ENCODE peak calls at places on chromosomes 7 and 10, in seven cellular contexts. C, Z, L, K, A, D and T are unnamed samples.
A peak's percentile ranks its signal among the peaks of the same experiment; 100 is the strongest.

GRCh38 chr10:44974628-44975431 is 3.8 kb downstream of the DEPP1 start:
- DNase-seq in K (peak; percentile 79), D (no peak), Z (peak; percentile 78), C (no peak), A (peak; percentile 81), L (peak; percentile 62), T (peak; percentile 44)

GRCh38 chr10:53122265-53122664 is 349.7 kb upstream of the MBL2 start:
- DNase-seq in A (no peak), Z (no peak), L (no peak), C (no peak), D (no peak), K (no peak), T (no peak)

GRCh38 chr10:77582710-77583115 is 54.9 kb downstream of the KCNMA1 start:
- DNase-seq in K (no peak), L (peak; percentile 60), Z (peak; percentile 34), C (peak; percentile 40), A (peak; percentile 91), D (peak; percentile 79), T (peak; percentile 73)

GRCh38 chr10:82691211-82691610 is 816.2 kb downstream of the NRG3 start:
- DNase-seq in K (no peak), Z (no peak), A (no peak), C (no peak), L (no peak), D (no peak), T (no peak)

GRCh38 chr10:88193018-88193417 is 329.6 kb downstream of the PTEN start:
- DNase-seq in L (no peak), K (no peak), C (no peak), A (no peak), Z (no peak), D (no peak), T (no peak)

GRCh38 chr7:3043544-3044395 is at the start of gene CARD11:
- DNase-seq in A (peak; percentile 19), L (no peak), D (no peak), C (no peak), K (peak; percentile 24), Z (no peak), T (no peak)

GRCh38 chr10:102517553-102517952 is 13.8 kb downstream of the SUFU start:
- DNase-seq in D (peak; percentile 84), L (peak; percentile 70), C (no peak), Z (no peak), A (no peak), K (no peak), T (peak; percentile 35)

GRCh38 chr7:88141025-88141424 is 78.8 kb downstream of the SRI start:
- DNase-seq in K (peak; percentile 25), D (no peak), L (no peak), C (no peak), Z (no peak), A (peak; percentile 68), T (no peak)

GRCh38 chr10:71623098-71623985 is 96.2 kb downstream of the C10orf105 start:
- DNase-seq in C (no peak), D (peak; percentile 24), A (peak; percentile 34), K (peak; percentile 26), Z (no peak), L (peak; percentile 48), T (peak; percentile 27)
- TF ChIP-seq CTCF in C (peak; percentile 40), D (peak; percentile 18), A (peak; percentile 45), K (peak; percentile 11), Z (no peak), L (peak; percentile 51), T (peak; percentile 47)

DNA sequence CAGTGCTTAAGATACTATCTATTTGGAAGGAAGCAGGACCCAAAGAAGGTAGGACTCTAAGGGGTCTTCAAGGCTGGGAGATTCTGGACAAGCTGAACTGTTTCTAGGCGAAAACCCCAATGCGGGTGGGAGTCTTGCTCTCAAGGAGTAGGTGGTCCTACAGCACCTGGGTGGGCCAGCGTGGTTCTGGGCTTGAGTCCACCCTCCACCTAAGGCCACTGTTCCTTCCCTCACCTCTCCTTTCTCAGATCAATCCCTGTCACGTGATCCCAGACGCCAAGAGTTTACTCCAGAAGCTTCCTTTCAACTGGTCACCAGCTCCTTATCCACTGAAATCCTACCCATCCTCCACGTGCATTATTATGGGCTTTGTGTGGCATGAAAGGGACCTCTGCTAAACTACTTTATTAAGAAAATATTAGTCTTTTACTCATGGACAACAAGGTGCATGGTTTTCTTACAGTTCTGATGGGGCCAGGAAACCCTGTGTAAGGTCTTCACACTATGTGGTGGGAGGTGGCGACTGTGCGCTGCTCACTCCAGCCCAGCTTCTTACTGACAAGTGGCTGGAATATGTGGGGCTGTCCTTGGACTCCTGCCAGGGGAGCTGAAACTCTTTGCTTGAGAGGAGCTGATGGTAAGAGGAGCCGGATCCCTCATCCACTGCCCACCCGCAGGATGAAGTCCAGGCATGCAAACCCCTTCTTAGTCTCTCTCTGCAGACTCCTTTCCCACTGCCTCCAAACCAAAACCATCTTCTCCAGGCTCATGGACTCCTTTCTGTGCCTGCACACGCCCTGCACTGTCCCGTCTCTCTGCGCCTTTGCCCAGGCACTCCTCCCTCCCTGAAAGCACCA is 1.6 kb downstream of the ZNF746 start:
- DNase-seq in C (peak; percentile 35), K (peak; percentile 62), L (peak; percentile 81), D (peak; percentile 85), A (peak; percentile 47), Z (peak; percentile 75), T (peak; percentile 82)
- H3K4me3 ChIP-seq in C (peak overlapping the region; percentile 75), K (peak overlapping the region; percentile 96), L (peak overlapping the region; percentile 84), D (peak overlapping the region; percentile 100), A (peak overlapping the region; percentile 94), Z (peak overlapping the region; percentile 85), T (peak overlapping the region; percentile 67)

DNA sequence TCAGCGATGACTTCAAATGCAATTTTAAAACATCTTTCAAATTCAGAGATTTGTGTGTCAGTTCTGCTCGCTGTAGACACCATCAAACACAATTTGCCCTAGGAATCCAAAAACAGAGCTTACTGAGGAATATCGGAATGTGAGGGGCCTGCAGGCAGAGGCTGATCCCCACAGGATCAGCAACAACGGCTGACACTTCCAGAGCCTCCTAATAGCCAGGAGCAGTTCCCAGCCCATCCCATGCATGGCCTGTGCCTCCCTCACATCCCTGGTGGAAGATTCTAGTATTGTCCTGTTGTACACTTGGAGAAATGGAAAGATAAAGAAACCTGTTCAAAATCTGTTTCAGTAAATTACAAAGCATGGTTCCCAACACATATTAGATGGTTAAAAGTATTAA is 129.7 kb upstream of the VWC2 start:
- DNase-seq in L (no peak), A (no peak), D (no peak), C (no peak), Z (no peak), K (no peak), T (no peak)
- TF ChIP-seq CTCF in L (no peak), A (no peak), D (no peak), C (no peak), Z (no peak), K (no peak), T (no peak)

DNA sequence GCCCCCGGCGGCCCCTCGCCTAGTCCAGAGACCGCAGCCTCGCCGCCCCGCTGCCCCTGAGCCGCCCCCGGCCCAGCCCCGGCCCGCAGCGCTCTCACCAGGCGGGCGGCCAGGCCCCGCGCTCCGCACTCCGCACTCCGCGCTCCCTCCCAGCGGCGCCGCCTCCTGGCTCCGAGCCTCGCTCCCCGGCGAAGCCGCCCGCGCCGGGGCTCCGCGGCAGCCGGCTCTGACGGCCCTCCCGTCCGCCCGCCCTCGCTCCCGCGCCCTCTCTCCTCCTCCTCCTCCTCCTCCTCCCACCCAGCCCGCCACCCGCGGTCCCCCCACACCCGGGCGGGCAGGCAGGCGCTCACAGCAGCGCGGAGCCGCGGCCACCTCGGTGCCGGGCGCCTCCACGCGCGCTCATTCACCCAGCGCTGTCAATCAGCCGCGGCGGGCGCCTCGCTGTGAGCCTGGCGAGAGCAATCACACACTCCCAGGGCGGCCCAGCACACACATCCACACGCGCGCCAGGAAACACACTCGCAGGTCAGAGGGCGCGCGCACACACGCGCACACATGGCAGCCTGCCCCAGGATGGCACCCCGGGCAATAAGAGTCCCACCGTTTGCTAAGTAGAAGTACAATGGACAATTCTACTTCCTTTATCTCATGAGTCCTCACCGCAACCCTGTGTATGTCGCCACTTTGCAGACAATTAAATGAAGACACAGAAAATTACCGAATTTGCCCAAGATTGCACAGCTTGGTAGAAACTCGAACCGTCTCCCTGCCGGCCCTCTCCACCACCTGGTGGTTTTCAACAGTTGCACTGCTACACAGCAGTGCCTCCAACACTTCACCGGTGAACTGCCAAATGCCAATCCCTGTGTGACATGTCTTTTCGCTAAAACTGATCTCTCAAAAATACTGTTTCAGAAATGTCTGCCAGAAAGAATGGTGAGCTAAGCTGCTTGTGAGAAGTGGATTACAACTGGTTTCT is at the start of gene PRRT4:
- DNase-seq in K (peak; percentile 27), C (no peak), A (peak; percentile 38), Z (peak; percentile 50), D (no peak), L (no peak), T (no peak)
- H3K4me3 ChIP-seq in K (peak within 1 kb of the TSS; percentile 61), C (peak within 1 kb of the TSS; percentile 36), A (peak within 1 kb of the TSS; percentile 67), Z (peak within 1 kb of the TSS; percentile 72), D (peak within 1 kb of the TSS; percentile 31), L (peak within 1 kb of the TSS; percentile 43), T (peak within 1 kb of the TSS; percentile 23)

GRCh38 chr10:54130394-54130793 is 670.6 kb downstream of the PCDH15 start:
- DNase-seq in A (no peak), C (no peak), Z (no peak), D (no peak), L (no peak), K (no peak), T (no peak)

GRCh38 chr10:54137396-54137795 is 663.6 kb downstream of the PCDH15 start:
- DNase-seq in A (no peak), L (no peak), K (no peak), Z (no peak), D (no peak), C (no peak), T (no peak)

GRCh38 chr10:54131833-54132232 is 669.2 kb downstream of the PCDH15 start:
- DNase-seq in D (no peak), C (no peak), L (no peak), Z (no peak), A (no peak), K (no peak), T (no peak)

DNA sequence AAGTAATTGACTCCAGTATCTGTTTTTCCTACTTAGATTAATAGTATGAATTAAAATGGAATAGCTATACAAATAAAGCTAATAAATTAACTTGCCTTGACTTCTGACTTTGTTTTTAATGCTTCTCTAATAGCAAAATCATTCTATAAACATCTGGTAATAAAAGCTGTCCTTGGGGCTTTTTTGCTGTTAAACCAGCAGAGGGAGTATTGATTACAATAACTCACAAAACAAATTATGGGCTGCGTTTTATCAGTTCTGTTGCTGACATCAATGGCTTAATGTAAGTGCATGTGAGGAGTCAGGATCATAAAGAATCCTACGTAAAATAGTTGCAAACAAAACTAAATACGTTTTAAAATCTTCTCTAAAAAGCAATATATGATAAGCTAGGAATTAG is 667.8 kb downstream of the PCDH15 start:
- DNase-seq in D (no peak), Z (no peak), C (no peak), K (no peak), A (no peak), L (no peak), T (no peak)
- TF ChIP-seq CTCF in D (no peak), Z (no peak), C (no peak), K (no peak), A (peak; percentile 60), L (no peak), T (peak; percentile 3)